ENCODE peak calls at places on chromosomes 5 and 9, in five cellular contexts. X is SK-N-SH, O is transverse colon, R is sigmoid colon, N is prostate gland. M is an unnamed sample.

GRCh38 chr5:38772471-38772870 is 73.3 kb upstream of the OSMR start:
- DNase-seq in X (no peak), R (no peak), N (no peak), O (no peak), M (no peak)

GRCh38 chr9:107782381-107782780 is 292.8 kb upstream of the KLF4 start:
- DNase-seq in O (no peak), R (no peak), X (no peak), N (no peak), M (no peak)

GRCh38 chr5:176675676-176676360 is 28.5 kb downstream of the TSPAN17 start:
- DNase-seq in O (no peak), R (no peak), N (no peak), X (no peak), M (no peak)

GRCh38 chr5:122101636-122102285 is 23.7 kb upstream of the LOX start:
- DNase-seq in O (no peak), N (peak; percentile 18), R (no peak), X (peak; percentile 23), M (no peak)

GRCh38 chr9:90805006-90805993 is 3.7 kb downstream of the SYK start:
- DNase-seq in O (no peak), R (no peak), X (peak; percentile 22), N (no peak), M (no peak)

GRCh38 chr5:56298329-56298962 is 65.3 kb upstream of the ANKRD55 start:
- DNase-seq in N (no peak), O (no peak), X (no peak), R (no peak), M (no peak)

GRCh38 chr5:60883229-60883628 is 39.2 kb upstream of the ELOVL7 start:
- DNase-seq in O (no peak), R (no peak), N (no peak), X (peak; percentile 22), M (no peak)

GRCh38 chr5:16539169-16539666 is 73.6 kb upstream of the ZNF622 start:
- DNase-seq in N (no peak), X (no peak), O (peak; percentile 75), R (peak; percentile 89), M (peak; percentile 94)

GRCh38 chr5:139795074-139796001 is at the start of gene PSD2:
- DNase-seq in O (no peak), R (peak; percentile 71), N (peak; percentile 35), X (peak; percentile 89), M (no peak)

GRCh38 chr9:2872941-2873323 is 29.0 kb upstream of the PUM3 start:
- DNase-seq in N (no peak), X (no peak), O (no peak), R (no peak), M (no peak)

GRCh38 chr5:129361441-129362025 is 98.6 kb upstream of the ADAMTS19 start:
- DNase-seq in R (no peak), O (no peak), X (no peak), N (no peak), M (no peak)

GRCh38 chr5:171610686-171611085 is 174.9 kb upstream of the SMIM23 start:
- DNase-seq in N (no peak), R (no peak), X (no peak), O (no peak), M (no peak)

GRCh38 chr9:14441976-14442651 is 128.2 kb upstream of the NFIB start:
- DNase-seq in O (no peak), N (no peak), R (no peak), X (no peak), M (no peak)

GRCh38 chr9:116087751-116088194 is 65.8 kb upstream of the PAPPA start:
- DNase-seq in X (no peak), R (no peak), N (no peak), O (no peak), M (no peak)

GRCh38 chr9:85332487-85332886 is 409.3 kb downstream of the AGTPBP1 start:
- DNase-seq in R (no peak), X (peak; percentile 41), N (no peak), O (no peak), M (no peak)

GRCh38 chr5:127564002-127564769 is 46.7 kb downstream of the PRRC1 start:
- DNase-seq in X (peak; percentile 48), O (peak; percentile 36), R (no peak), N (peak; percentile 60), M (no peak)

GRCh38 chr5:137507150-137507549 is 8.0 kb upstream of the SPOCK1 start:
- DNase-seq in N (no peak), O (no peak), R (no peak), X (no peak), M (no peak)

GRCh38 chr5:158084292-158084691 is 225.3 kb upstream of the CLINT1 start:
- DNase-seq in N (no peak), R (no peak), O (no peak), X (no peak), M (no peak)

GRCh38 chr9:272251-273213 is 57.9 kb downstream of the DOCK8 start:
- DNase-seq in X (no peak), R (no peak), O (peak; percentile 60), N (no peak), M (no peak)
- TF ChIP-seq POLR2AphosphoS5 in X (no peak), R (no peak), O (no peak), N (no peak), M (no peak)

GRCh38 chr9:21779397-21779796 is 23.0 kb upstream of the MTAP start:
- DNase-seq in N (no peak), O (no peak), R (no peak), X (no peak), M (no peak)
- TF ChIP-seq POLR2AphosphoS5 in N (no peak), O (no peak), R (no peak), X (no peak), M (no peak)

GRCh38 chr5:151122828-151123227 is 34.8 kb downstream of the ANXA6 start:
- DNase-seq in N (no peak), X (no peak), R (no peak), O (no peak), M (no peak)

GRCh38 chr5:151121652-151122051 is 35.9 kb downstream of the ANXA6 start:
- DNase-seq in X (no peak), N (no peak), R (no peak), O (no peak), M (no peak)

GRCh38 chr5:151126199-151126645 is 31.4 kb downstream of the ANXA6 start:
- DNase-seq in N (peak; percentile 52), X (peak; percentile 75), O (peak; percentile 77), R (peak; percentile 86), M (no peak)

GRCh38 chr5:151125421-151125820 is 32.2 kb downstream of the ANXA6 start:
- DNase-seq in O (no peak), X (no peak), R (no peak), N (no peak), M (no peak)

DNA sequence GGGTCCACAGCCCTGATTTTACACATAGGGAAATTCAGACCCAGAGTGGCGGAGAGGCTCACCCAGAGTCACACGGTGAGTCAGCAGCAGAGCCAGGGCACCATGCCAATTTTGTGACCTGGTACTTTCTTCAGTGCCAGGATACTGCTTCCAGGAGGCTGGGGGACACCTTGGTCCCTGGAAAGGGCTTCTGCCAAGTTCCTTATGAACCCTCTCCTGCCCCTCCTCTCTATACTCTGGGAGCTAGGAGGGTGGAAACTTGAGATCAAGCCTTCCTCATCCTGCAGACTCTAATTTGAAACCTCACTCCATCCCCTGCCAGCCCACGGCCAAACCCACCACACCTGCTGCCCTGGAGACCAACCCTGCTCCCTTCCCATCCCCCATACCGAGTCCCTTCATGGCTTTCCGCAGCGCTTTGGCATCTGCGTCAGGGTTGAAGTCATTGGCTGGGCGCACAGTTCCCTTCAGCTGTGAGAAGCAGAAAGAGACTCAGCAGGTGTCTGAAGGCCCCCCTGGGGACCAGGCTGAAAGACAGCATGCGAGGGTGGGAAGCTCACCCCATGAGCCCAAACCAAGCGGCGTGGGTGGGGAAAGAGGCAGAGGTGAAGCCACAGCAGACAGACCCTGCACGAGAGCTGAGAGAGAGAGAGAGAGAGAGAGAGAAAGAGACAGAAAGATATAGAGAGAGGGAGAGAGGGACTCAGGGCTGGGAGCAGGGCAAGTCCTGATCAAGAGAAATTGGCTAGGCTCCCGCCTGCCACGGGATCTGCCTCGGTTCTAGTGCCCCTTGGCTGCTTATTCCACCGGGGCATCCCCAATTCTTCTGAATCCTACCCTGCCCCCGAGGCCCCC is 33.5 kb downstream of the ANXA6 start:
- DNase-seq in N (peak; percentile 40), X (no peak), O (peak; percentile 70), R (peak; percentile 82), M (no peak)
- TF ChIP-seq POLR2AphosphoS5 in N (peak; percentile 9), X (no peak), O (no peak), R (no peak), M (no peak)

DNA sequence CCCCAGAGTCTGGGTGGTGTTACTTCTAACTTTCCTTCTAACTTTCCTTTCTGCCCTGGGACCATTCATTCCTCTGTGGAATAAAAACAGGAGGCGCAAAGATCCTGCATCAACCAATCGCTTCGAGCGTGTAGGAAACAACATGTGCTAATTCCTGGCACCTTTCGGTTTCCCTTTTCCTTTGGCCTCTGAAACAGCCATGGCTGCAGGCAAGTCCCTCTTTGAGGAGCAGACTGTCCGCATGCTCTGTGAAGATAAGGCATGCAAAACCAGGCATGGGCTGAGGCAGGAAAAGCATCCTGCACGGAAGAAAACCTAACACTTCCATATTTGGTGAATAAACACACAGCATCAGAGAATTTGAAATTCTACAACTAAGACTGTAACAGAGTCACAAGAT is 128.3 kb downstream of the HSD17B3 start:
- DNase-seq in O (no peak), R (no peak), X (no peak), N (no peak), M (no peak)
- TF ChIP-seq POLR2AphosphoS5 in O (no peak), R (no peak), X (no peak), N (no peak), M (no peak)

DNA sequence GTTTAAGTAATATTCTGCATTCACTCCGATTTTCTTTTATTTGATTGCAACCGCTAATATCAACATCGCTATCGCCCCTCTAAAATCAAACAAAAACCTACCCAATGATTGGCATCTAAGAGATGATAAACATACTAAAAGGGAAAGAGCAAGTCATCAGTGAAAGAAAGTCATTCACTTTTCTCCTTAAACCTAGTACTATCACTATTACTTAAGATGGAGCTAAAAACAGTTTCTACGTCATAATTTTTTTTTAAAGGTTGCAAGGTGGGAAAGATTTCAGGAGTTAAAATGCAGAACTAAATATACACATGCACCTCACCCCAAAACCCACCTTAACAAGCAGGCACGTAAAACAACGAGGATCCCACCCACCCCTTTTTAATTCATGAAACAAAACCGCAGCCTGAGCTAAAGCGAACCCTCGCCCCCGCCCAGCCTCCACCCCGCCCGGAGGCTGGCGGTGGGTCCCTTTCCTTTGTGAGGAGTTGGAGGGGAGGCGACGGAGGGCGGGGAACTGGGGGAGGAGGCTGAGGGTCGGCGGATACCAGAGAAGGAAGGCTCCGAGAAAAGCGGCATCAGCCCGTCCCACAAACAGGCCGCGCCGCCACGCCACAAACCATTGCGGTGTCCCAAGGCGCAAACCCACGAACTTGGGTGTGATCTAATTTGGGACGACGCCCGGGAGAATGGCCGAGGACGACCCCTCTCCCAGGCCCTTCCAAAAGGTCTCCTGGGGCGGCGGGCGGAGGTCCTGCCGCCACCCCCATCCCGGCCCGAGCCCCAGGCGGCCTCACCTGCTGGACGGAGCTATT is 848 bp downstream of the UBQLN1 start:
- DNase-seq in R (peak; percentile 71), N (peak; percentile 19), O (peak; percentile 35), X (peak; percentile 72), M (no peak)
- TF ChIP-seq POLR2AphosphoS5 in R (no peak), N (no peak), O (no peak), X (no peak), M (no peak)